ENCODE peak calls at places on chromosomes 16 and 17, in six cellular contexts. X is body of pancreas, P is endothelial cell, D is lower leg skin, K is breast epithelium, U is WTC11. G is an unnamed sample.

GRCh38 chr16:53576904-53577303 is 73.9 kb upstream of the AKTIP start:
- DNase-seq in X (no peak), P (no peak), D (no peak), K (no peak), U (no peak), G (no peak)

GRCh38 chr16:2500937-2501750 is 12.6 kb upstream of the ATP6V0C start:
- DNase-seq in X (peak), P (peak), D (no peak), K (peak), U (peak), G (peak)

GRCh38 chr16:67181346-67181745 is 2.4 kb downstream of the MATCAP1 start:
- DNase-seq in X (peak), P (no peak), D (no peak), K (no peak), U (no peak), G (no peak)

GRCh38 chr17:77560841-77561240 is 397.7 kb upstream of the TNRC6C start:
- DNase-seq in X (no peak), P (no peak), D (no peak), K (no peak), U (no peak), G (no peak)

GRCh38 chr16:62872339-62872738 is 836.1 kb upstream of the CDH8 start:
- DNase-seq in X (no peak), P (no peak), D (no peak), K (no peak), U (no peak), G (no peak)

GRCh38 chr17:8556074-8556473 is 74.5 kb downstream of the MYH10 start:
- DNase-seq in X (no peak), P (no peak), D (no peak), K (no peak), U (no peak), G (no peak)

GRCh38 chr16:31701734-31702133 is 171.9 kb upstream of the ZNF267 start:
- DNase-seq in X (no peak), P (no peak), D (no peak), K (no peak), U (no peak), G (no peak)

GRCh38 chr16:3131755-3132377 is 3.0 kb upstream of the ZNF213 start:
- DNase-seq in X (peak), P (peak), D (no peak), K (no peak), U (peak), G (no peak)

GRCh38 chr16:72561-73537 is at the start of gene RHBDF1:
- DNase-seq in X (peak), P (peak), D (no peak), K (no peak), U (peak), G (peak)

GRCh38 chr17:8679136-8679535 is 48.6 kb upstream of the MYH10 start:
- DNase-seq in X (no peak), P (no peak), D (no peak), K (no peak), U (no peak), G (no peak)

GRCh38 chr17:9890124-9890523 is 14.9 kb downstream of the RCVRN start:
- DNase-seq in X (no peak), P (peak), D (no peak), K (no peak), U (peak), G (no peak)

GRCh38 chr16:55349867-55350266 is 25.9 kb downstream of the IRX6 start:
- DNase-seq in X (no peak), P (no peak), D (no peak), K (no peak), U (no peak), G (no peak)

GRCh38 chr17:42819939-42820535 is 4.0 kb downstream of the BECN1 start:
- DNase-seq in X (peak), P (peak), D (no peak), K (no peak), U (peak), G (no peak)

GRCh38 chr16:4624015-4624826 is at the start of gene MGRN1:
- DNase-seq in X (peak), P (peak), D (peak), K (peak), U (peak), G (peak)

GRCh38 chr17:3911271-3912053 is 4.8 kb downstream of the P2RX1 start:
- DNase-seq in X (no peak), P (no peak), D (no peak), K (no peak), U (no peak), G (no peak)

GRCh38 chr17:17691468-17692263 is 10.4 kb downstream of the RAI1 start:
- DNase-seq in X (no peak), P (no peak), D (no peak), K (no peak), U (no peak), G (no peak)

GRCh38 chr16:53457670-53458069 is 23.4 kb downstream of the RBL2 start:
- DNase-seq in X (no peak), P (no peak), D (no peak), K (no peak), U (no peak), G (no peak)

GRCh38 chr17:11506635-11507034 is 91.6 kb upstream of the DNAH9 start:
- DNase-seq in X (peak), P (no peak), D (no peak), K (no peak), U (peak), G (no peak)

GRCh38 chr16:27364493-27365141 is 37.4 kb upstream of the IL21R start:
- DNase-seq in X (peak), P (no peak), D (no peak), K (no peak), U (no peak), G (no peak)

GRCh38 chr16:27993587-27993986 is 69.9 kb downstream of the GSG1L start:
- DNase-seq in X (no peak), P (no peak), D (no peak), K (no peak), U (no peak), G (no peak)

GRCh38 chr16:50093607-50094570 is 28.1 kb downstream of the HEATR3 start:
- DNase-seq in X (peak), P (no peak), D (peak), K (no peak), U (no peak), G (no peak)

GRCh38 chr17:8056976-8057625 is 18.2 kb downstream of the ALOX15B start:
- DNase-seq in X (no peak), P (no peak), D (no peak), K (no peak), U (no peak), G (no peak)

GRCh38 chr17:36470499-36470898 is 16.0 kb upstream of the ZNHIT3 start:
- DNase-seq in X (no peak), P (no peak), D (no peak), K (no peak), U (no peak), G (no peak)

GRCh38 chr16:81582655-81583441 is 138.2 kb downstream of the CMIP start:
- DNase-seq in X (peak), P (no peak), D (no peak), K (no peak), U (no peak), G (no peak)

GRCh38 chr16:57730771-57731730 is 4.5 kb upstream of the KATNB1 start:
- DNase-seq in X (no peak), P (no peak), D (no peak), K (no peak), U (no peak), G (no peak)

GRCh38 chr16:56874800-56875199 is 9.8 kb downstream of the SLC12A3 start:
- DNase-seq in X (peak), P (no peak), D (no peak), K (peak), U (no peak), G (no peak)

GRCh38 chr17:34412965-34413441 is 50.0 kb upstream of the CCL1 start:
- DNase-seq in X (no peak), P (no peak), D (no peak), K (no peak), U (no peak), G (no peak)

GRCh38 chr17:71699907-71700306 is 420.9 kb upstream of the SOX9 start:
- DNase-seq in X (no peak), P (no peak), D (no peak), K (no peak), U (no peak), G (no peak)

GRCh38 chr16:20833081-20833480 is 26.8 kb downstream of the REXO5 start:
- DNase-seq in X (no peak), P (no peak), D (no peak), K (no peak), U (no peak), G (no peak)

GRCh38 chr17:222172-222571 is 40.7 kb upstream of the DOC2B start:
- DNase-seq in X (peak), P (no peak), D (no peak), K (no peak), U (no peak), G (no peak)

DNA sequence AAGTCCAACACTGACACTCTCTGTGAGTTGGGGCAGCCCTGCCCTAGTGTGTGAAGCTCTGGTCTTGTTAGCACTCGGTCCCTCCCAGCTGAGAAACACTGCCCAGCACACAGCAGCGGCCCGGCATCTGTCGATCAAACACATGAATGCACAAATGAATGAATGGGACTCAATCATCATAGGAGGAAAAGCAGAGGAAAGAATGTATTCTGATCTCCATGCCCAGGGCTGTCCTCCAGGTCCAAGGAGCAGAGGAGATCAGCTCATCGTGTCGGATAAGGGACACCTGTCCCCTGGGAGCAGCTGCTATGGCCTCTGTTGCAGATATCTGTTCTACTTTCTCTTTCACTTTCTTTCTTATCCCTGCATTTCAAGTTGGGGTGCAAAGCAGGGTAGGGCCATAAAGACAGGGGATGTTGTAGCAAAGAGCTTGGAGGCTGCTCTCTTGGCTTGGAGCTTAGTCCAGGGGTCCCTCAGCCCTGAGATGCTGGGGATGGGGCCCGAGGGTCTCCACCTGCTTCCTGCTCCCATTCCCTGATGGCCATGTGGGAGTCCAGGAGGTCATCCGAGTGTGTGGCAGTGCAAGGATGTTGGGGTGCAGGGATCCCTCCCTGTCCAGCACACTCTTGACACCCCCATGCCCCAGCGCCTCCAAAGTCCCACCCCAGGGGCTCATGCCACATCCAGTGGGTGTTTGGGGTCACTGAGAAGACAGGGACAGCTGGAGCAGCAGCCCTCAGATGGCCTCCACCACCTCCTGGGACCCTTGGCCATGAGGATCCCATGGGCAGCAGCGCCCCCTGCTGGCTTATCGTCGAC is 88.2 kb downstream of the IRF8 start:
- DNase-seq in X (no peak), P (peak), D (no peak), K (no peak), U (peak), G (no peak)
- TF ChIP-seq CTCF in X (peak), P (peak), D (no peak), K (no peak), U (peak), G (peak)

GRCh38 chr17:66855204-66855603 is 20.3 kb downstream of the CACNG5 start:
- DNase-seq in X (no peak), P (no peak), D (no peak), K (no peak), U (peak), G (no peak)
- TF ChIP-seq CTCF in X (no peak), P (peak), D (no peak), K (no peak), U (peak), G (peak)

DNA sequence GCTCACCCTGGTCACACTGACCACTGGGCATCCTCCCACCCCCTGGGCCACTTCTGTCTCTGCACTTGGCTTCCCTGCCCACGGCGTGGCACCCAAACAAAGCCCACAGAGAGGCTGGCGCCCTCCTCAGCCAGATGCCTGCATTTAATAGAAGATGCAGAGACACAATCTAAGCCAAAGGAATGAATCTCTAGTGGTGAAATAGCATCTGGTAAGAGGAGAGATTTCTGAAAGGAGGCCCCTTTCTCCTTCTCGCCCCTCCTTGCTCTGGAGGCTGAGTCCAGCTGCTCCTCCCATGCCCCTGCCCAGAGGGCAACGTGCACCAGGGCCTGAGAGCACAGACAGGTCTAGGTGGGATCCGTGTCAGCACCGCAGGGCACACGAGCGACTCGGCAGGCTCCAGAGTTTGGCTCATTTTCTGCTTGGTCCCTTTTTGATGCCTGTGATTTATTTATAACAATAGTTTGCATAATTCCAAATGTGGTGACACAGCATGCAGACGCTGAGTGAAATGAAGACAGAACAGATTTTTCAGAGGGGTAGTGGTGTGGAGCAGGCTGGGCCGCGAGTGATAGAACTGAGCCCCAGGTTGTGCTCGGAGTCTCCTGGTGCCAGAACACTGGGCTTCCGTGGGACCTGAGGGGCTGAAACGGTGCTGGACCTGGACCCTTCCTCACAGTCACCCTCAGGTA is 95.6 kb downstream of the METRNL start:
- DNase-seq in X (no peak), P (no peak), D (peak), K (no peak), U (no peak), G (no peak)
- TF ChIP-seq CTCF in X (no peak), P (no peak), D (no peak), K (no peak), U (no peak), G (no peak)

GRCh38 chr17:41786227-41787020 is at the start of gene JUP:
- DNase-seq in X (peak), P (peak), D (peak), K (peak), U (peak), G (peak)
- TF ChIP-seq CTCF in X (peak), P (peak), D (no peak), K (peak), U (peak), G (peak)

GRCh38 chr17:74245145-74245817 is 28.8 kb upstream of the DNAI2 start:
- DNase-seq in X (no peak), P (peak), D (no peak), K (no peak), U (peak), G (no peak)
- TF ChIP-seq CTCF in X (no peak), P (no peak), D (no peak), K (no peak), U (no peak), G (no peak)

G was measured in mesothelial cell of epicardium.